ENCODE peak calls at places on chromosomes 1 and 21, in nine cellular contexts. One of them, this sample, is unnamed.

GRCh38 chr21:36980280-36981048 is 14.0 kb upstream of the HLCS start:
- DNase-seq in heart right ventricle: no peak
- DNase-seq in tibial nerve: no peak
- DNase-seq in fibroblast of mammary gland: peak; percentile 27
- DNase-seq in nephron progenitor cell: peak; percentile 43
- DNase-seq in IMR-90: no peak
- DNase-seq in astrocyte of the cerebellum: no peak
- DNase-seq in psoas muscle: peak; percentile 32
- DNase-seq in hepatocyte: peak; percentile 45
- DNase-seq in this sample: no peak

GRCh38 chr1:89692601-89693503 is 59.9 kb downstream of the LRRC8C start:
- DNase-seq in heart right ventricle: peak; percentile 61
- DNase-seq in tibial nerve: no peak
- DNase-seq in fibroblast of mammary gland: no peak
- DNase-seq in nephron progenitor cell: no peak
- DNase-seq in IMR-90: peak; percentile 79
- DNase-seq in astrocyte of the cerebellum: no peak
- DNase-seq in psoas muscle: no peak
- DNase-seq in hepatocyte: no peak
- DNase-seq in this sample: peak; percentile 43

GRCh38 chr1:213568929-213569815 is 418.6 kb upstream of the PROX1 start:
- DNase-seq in heart right ventricle: no peak
- DNase-seq in tibial nerve: no peak
- DNase-seq in fibroblast of mammary gland: no peak
- DNase-seq in nephron progenitor cell: no peak
- DNase-seq in IMR-90: no peak
- DNase-seq in astrocyte of the cerebellum: no peak
- DNase-seq in psoas muscle: no peak
- DNase-seq in hepatocyte: no peak
- DNase-seq in this sample: no peak

GRCh38 chr21:46427516-46427915 is 31.2 kb upstream of the DIP2A start:
- DNase-seq in heart right ventricle: no peak
- DNase-seq in tibial nerve: no peak
- DNase-seq in fibroblast of mammary gland: no peak
- DNase-seq in nephron progenitor cell: no peak
- DNase-seq in IMR-90: no peak
- DNase-seq in astrocyte of the cerebellum: no peak
- DNase-seq in psoas muscle: no peak
- DNase-seq in hepatocyte: no peak
- DNase-seq in this sample: no peak

GRCh38 chr1:219405531-219406331 is 207.2 kb downstream of the ZC3H11B start:
- DNase-seq in heart right ventricle: no peak
- DNase-seq in tibial nerve: no peak
- DNase-seq in fibroblast of mammary gland: no peak
- DNase-seq in nephron progenitor cell: no peak
- DNase-seq in IMR-90: no peak
- DNase-seq in astrocyte of the cerebellum: no peak
- DNase-seq in psoas muscle: no peak
- DNase-seq in hepatocyte: no peak
- DNase-seq in this sample: no peak

GRCh38 chr1:23613191-23614126 is 54.2 kb upstream of the ID3 start:
- DNase-seq in heart right ventricle: no peak
- DNase-seq in tibial nerve: no peak
- DNase-seq in fibroblast of mammary gland: no peak
- DNase-seq in nephron progenitor cell: no peak
- DNase-seq in IMR-90: no peak
- DNase-seq in astrocyte of the cerebellum: no peak
- DNase-seq in psoas muscle: no peak
- DNase-seq in hepatocyte: no peak
- DNase-seq in this sample: no peak

GRCh38 chr1:150875197-150876110 is 945 bp downstream of the ARNT start:
- DNase-seq in heart right ventricle: no peak
- DNase-seq in tibial nerve: peak; percentile 23
- DNase-seq in fibroblast of mammary gland: peak; percentile 20
- DNase-seq in nephron progenitor cell: no peak
- DNase-seq in IMR-90: no peak
- DNase-seq in astrocyte of the cerebellum: no peak
- DNase-seq in psoas muscle: no peak
- DNase-seq in hepatocyte: peak; percentile 20
- DNase-seq in this sample: no peak

GRCh38 chr1:234372011-234372757 is 1.1 kb upstream of the COA6 start:
- DNase-seq in heart right ventricle: no peak
- DNase-seq in tibial nerve: no peak
- DNase-seq in fibroblast of mammary gland: no peak
- DNase-seq in nephron progenitor cell: no peak
- DNase-seq in IMR-90: no peak
- DNase-seq in astrocyte of the cerebellum: no peak
- DNase-seq in psoas muscle: no peak
- DNase-seq in hepatocyte: no peak
- DNase-seq in this sample: no peak

GRCh38 chr1:207691814-207692213 is 46.9 kb downstream of the CR1L start:
- DNase-seq in heart right ventricle: no peak
- DNase-seq in tibial nerve: no peak
- DNase-seq in fibroblast of mammary gland: peak; percentile 14
- DNase-seq in nephron progenitor cell: no peak
- DNase-seq in IMR-90: no peak
- DNase-seq in astrocyte of the cerebellum: no peak
- DNase-seq in psoas muscle: no peak
- DNase-seq in hepatocyte: no peak
- DNase-seq in this sample: no peak

GRCh38 chr21:45512626-45513002 is 29.6 kb downstream of the SLC19A1 start:
- DNase-seq in heart right ventricle: no peak
- DNase-seq in tibial nerve: no peak
- DNase-seq in fibroblast of mammary gland: no peak
- DNase-seq in nephron progenitor cell: no peak
- DNase-seq in IMR-90: no peak
- DNase-seq in astrocyte of the cerebellum: no peak
- DNase-seq in psoas muscle: peak; percentile 7
- DNase-seq in hepatocyte: no peak
- DNase-seq in this sample: no peak

GRCh38 chr1:13516606-13517005 is 2.8 kb upstream of the LRRC38 start:
- DNase-seq in heart right ventricle: no peak
- DNase-seq in tibial nerve: no peak
- DNase-seq in fibroblast of mammary gland: no peak
- DNase-seq in nephron progenitor cell: no peak
- DNase-seq in IMR-90: no peak
- DNase-seq in astrocyte of the cerebellum: no peak
- DNase-seq in psoas muscle: no peak
- DNase-seq in hepatocyte: no peak
- DNase-seq in this sample: no peak

GRCh38 chr1:13512472-13512871 is 1.3 kb downstream of the LRRC38 start:
- DNase-seq in heart right ventricle: no peak
- DNase-seq in tibial nerve: no peak
- DNase-seq in fibroblast of mammary gland: no peak
- DNase-seq in nephron progenitor cell: no peak
- DNase-seq in IMR-90: no peak
- DNase-seq in astrocyte of the cerebellum: no peak
- DNase-seq in psoas muscle: no peak
- DNase-seq in hepatocyte: no peak
- DNase-seq in this sample: no peak

GRCh38 chr1:13513063-13513884 is 529 bp downstream of the LRRC38 start:
- DNase-seq in heart right ventricle: no peak
- DNase-seq in tibial nerve: no peak
- DNase-seq in fibroblast of mammary gland: no peak
- DNase-seq in nephron progenitor cell: peak; percentile 43
- DNase-seq in IMR-90: no peak
- DNase-seq in astrocyte of the cerebellum: no peak
- DNase-seq in psoas muscle: no peak
- DNase-seq in hepatocyte: no peak
- DNase-seq in this sample: no peak

GRCh38 chr1:13517193-13517812 is 3.5 kb upstream of the LRRC38 start:
- DNase-seq in heart right ventricle: no peak
- DNase-seq in tibial nerve: no peak
- DNase-seq in fibroblast of mammary gland: peak; percentile 15
- DNase-seq in nephron progenitor cell: peak; percentile 57
- DNase-seq in IMR-90: no peak
- DNase-seq in astrocyte of the cerebellum: no peak
- DNase-seq in psoas muscle: no peak
- DNase-seq in hepatocyte: peak; percentile 49
- DNase-seq in this sample: no peak

DNA sequence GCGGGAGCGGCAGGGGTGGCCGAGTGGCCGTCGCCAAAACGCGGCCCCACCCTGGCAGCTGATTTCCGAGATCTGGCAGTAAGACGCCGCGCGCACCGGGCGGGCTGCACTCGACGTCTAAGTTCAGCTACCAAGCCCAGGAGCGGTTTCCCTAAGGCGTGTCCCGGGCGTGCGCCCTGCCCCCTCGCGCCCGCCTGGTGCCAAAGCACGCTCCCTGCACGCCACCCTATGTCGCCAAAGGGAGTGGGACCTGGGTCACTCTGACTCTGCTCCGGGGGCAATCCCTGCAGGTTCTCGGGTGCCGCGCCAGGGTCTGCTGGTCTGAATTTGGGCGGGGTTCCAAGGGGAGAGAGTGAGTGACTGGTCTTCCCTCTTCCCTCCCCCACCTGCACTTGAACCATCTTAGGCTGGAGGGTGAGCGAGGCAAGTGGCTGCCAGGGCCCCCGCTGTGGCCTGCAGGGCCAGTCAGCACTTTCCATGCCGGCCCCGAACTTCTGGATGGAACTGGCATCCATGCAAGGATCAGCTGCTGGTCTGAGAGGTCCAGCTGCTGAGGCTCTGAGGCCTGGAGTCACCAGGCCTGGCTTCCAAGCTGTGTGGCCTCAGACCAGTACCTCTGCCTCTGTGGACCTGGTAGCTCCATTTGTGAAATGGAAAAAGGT is at the start of gene LRRC38:
- DNase-seq in heart right ventricle: peak; percentile 6
- DNase-seq in tibial nerve: no peak
- DNase-seq in fibroblast of mammary gland: peak; percentile 4
- DNase-seq in nephron progenitor cell: peak; percentile 54
- DNase-seq in IMR-90: no peak
- DNase-seq in astrocyte of the cerebellum: no peak
- DNase-seq in psoas muscle: peak; percentile 61
- DNase-seq in hepatocyte: peak; percentile 51
- DNase-seq in this sample: no peak
- TF ChIP-seq CTCF in heart right ventricle: peak; percentile 27
- TF ChIP-seq CTCF in tibial nerve: no peak
- TF ChIP-seq CTCF in fibroblast of mammary gland: no peak
- TF ChIP-seq CTCF in nephron progenitor cell: no peak
- TF ChIP-seq CTCF in IMR-90: no peak
- TF ChIP-seq CTCF in astrocyte of the cerebellum: no peak
- TF ChIP-seq CTCF in psoas muscle: peak; percentile 12
- TF ChIP-seq CTCF in hepatocyte: peak; percentile 20
- TF ChIP-seq CTCF in this sample: no peak

DNA sequence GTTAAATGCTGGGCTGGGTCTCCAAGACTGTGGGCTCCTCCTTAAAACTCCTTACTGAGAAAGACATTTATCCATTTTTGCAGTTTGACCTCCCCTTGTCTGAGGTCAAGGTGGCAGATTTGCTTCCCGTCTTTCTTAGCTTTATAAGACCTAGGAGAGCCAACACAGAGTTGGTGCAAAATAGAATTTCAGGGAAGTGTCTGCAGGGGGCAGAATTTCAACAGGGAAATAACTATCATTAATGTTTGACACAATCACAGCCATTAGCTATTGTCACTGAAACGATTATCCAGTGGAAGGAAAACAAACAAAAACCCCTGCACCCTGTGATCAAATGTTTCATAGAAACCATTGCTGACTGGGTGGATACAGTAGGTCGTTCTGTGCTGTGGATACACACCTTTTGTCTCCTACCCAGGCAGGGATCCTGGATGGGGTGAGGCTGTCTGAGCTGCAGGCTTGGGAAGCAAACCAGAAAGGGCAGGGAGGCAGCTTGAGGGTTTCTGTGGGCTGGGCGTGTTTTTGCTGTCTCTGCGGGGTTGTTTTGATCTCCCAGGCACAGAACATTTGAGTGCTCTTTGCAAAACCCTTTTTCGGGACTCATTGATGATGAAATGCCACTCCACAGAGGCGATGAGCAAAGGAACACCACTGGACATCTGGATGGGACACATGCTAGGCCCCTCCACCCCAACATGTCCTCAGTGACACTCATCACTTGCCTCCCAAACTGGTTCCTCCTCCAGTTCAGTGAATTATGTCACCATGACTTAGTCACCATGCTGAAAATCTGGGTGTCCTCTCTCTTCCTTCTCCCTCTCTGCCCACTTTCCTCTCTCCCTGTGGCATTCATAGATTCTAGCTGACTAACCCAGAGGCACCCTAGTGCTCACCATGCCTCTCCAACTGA is 94.2 kb upstream of the SERBP1 start:
- DNase-seq in heart right ventricle: no peak
- DNase-seq in tibial nerve: no peak
- DNase-seq in fibroblast of mammary gland: no peak
- DNase-seq in nephron progenitor cell: no peak
- DNase-seq in IMR-90: no peak
- DNase-seq in astrocyte of the cerebellum: no peak
- DNase-seq in psoas muscle: no peak
- DNase-seq in hepatocyte: no peak
- DNase-seq in this sample: no peak
- TF ChIP-seq CTCF in heart right ventricle: no peak
- TF ChIP-seq CTCF in tibial nerve: no peak
- TF ChIP-seq CTCF in fibroblast of mammary gland: no peak
- TF ChIP-seq CTCF in nephron progenitor cell: no peak
- TF ChIP-seq CTCF in IMR-90: peak; percentile 22
- TF ChIP-seq CTCF in astrocyte of the cerebellum: no peak
- TF ChIP-seq CTCF in psoas muscle: no peak
- TF ChIP-seq CTCF in hepatocyte: peak; percentile 21
- TF ChIP-seq CTCF in this sample: peak; percentile 15

GRCh38 chr1:19514391-19514831 is 29.1 kb upstream of the CAPZB start:
- DNase-seq in heart right ventricle: peak; percentile 65
- DNase-seq in tibial nerve: peak; percentile 76
- DNase-seq in fibroblast of mammary gland: peak; percentile 93
- DNase-seq in nephron progenitor cell: no peak
- DNase-seq in IMR-90: peak; percentile 77
- DNase-seq in astrocyte of the cerebellum: peak; percentile 39
- DNase-seq in psoas muscle: peak; percentile 35
- DNase-seq in hepatocyte: no peak
- DNase-seq in this sample: no peak
- TF ChIP-seq CTCF in heart right ventricle: no peak
- TF ChIP-seq CTCF in tibial nerve: no peak
- TF ChIP-seq CTCF in fibroblast of mammary gland: no peak
- TF ChIP-seq CTCF in nephron progenitor cell: no peak
- TF ChIP-seq CTCF in IMR-90: no peak
- TF ChIP-seq CTCF in astrocyte of the cerebellum: no peak
- TF ChIP-seq CTCF in psoas muscle: no peak
- TF ChIP-seq CTCF in hepatocyte: no peak
- TF ChIP-seq CTCF in this sample: no peak

DNA sequence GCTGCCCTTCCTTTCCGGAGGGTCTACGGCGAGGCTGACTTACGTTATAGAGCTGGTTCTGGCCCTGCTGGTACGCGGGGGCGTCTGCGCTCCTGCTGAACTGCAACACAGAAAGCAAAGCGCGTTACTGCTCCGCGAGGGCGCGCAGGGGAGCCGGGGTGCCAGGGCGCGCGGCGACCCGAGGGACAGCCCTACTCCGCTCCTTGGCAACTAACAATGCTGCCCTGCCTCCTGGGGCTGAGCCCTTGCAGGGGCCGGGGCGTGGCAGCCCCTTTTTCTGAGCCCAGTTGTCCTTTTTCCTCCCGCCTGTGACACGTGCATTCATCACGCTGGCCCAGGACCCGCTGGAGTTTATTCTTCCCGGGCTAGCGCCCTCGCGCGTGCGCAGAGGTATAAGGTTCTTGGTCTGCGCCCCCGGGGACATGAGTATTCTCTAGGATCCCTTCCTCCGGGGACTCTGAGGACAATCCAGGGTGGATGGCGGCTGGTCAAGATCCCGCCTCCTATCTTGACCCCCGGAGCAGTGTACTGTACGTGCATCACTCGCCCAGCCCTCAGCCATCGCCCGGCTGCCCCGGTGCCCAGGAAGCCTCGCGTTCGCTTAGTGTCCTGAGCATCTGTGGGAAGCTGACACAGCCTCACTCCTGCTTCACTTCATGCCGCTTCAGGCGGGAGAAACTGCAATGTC is 78.9 kb downstream of the CD247 start:
- DNase-seq in heart right ventricle: no peak
- DNase-seq in tibial nerve: no peak
- DNase-seq in fibroblast of mammary gland: peak; percentile 37
- DNase-seq in nephron progenitor cell: peak; percentile 77
- DNase-seq in IMR-90: peak; percentile 28
- DNase-seq in astrocyte of the cerebellum: no peak
- DNase-seq in psoas muscle: no peak
- DNase-seq in hepatocyte: peak; percentile 75
- DNase-seq in this sample: no peak
- TF ChIP-seq CTCF in heart right ventricle: peak; percentile 33
- TF ChIP-seq CTCF in tibial nerve: no peak
- TF ChIP-seq CTCF in fibroblast of mammary gland: peak; percentile 17
- TF ChIP-seq CTCF in nephron progenitor cell: no peak
- TF ChIP-seq CTCF in IMR-90: peak; percentile 20
- TF ChIP-seq CTCF in astrocyte of the cerebellum: peak; percentile 39
- TF ChIP-seq CTCF in psoas muscle: peak; percentile 5
- TF ChIP-seq CTCF in hepatocyte: peak; percentile 22
- TF ChIP-seq CTCF in this sample: peak; percentile 16

This sample was measured in GM12864.